ENCODE peak calls at places on chromosomes 7 and 10, in nine cellular contexts. One of them, this sample, is unnamed.

GRCh38 chr7:32611700-32612099 is 116.4 kb downstream of the AVL9 start:
- DNase-seq in Daoy: no peak
- DNase-seq in heart left ventricle: no peak
- DNase-seq in sigmoid colon: no peak
- DNase-seq in NCI-H2081: no peak
- DNase-seq in A549: no peak
- DNase-seq in thyroid gland: no peak
- DNase-seq in T follicular helper cell: no peak
- DNase-seq in stimulated activated CD4-positive, alpha-beta T cell treated with anti-CD3 and anti-CD28 coated beads, Interleukin-4, amount 100 ng/mL, for 24 hours: no peak
- DNase-seq in this sample: no peak

GRCh38 chr7:124856299-124856888 is 73.2 kb downstream of the POT1 start:
- DNase-seq in Daoy: peak
- DNase-seq in heart left ventricle: no peak
- DNase-seq in sigmoid colon: no peak
- DNase-seq in NCI-H2081: peak
- DNase-seq in A549: peak
- DNase-seq in thyroid gland: no peak
- DNase-seq in T follicular helper cell: no peak
- DNase-seq in stimulated activated CD4-positive, alpha-beta T cell treated with anti-CD3 and anti-CD28 coated beads, Interleukin-4, amount 100 ng/mL, for 24 hours: no peak
- DNase-seq in this sample: peak

GRCh38 chr7:34463830-34464229 is 194.2 kb upstream of the NPSR1 start:
- DNase-seq in Daoy: peak
- DNase-seq in heart left ventricle: no peak
- DNase-seq in sigmoid colon: no peak
- DNase-seq in NCI-H2081: no peak
- DNase-seq in A549: peak
- DNase-seq in thyroid gland: no peak
- DNase-seq in T follicular helper cell: no peak
- DNase-seq in stimulated activated CD4-positive, alpha-beta T cell treated with anti-CD3 and anti-CD28 coated beads, Interleukin-4, amount 100 ng/mL, for 24 hours: no peak
- DNase-seq in this sample: no peak

GRCh38 chr7:28102778-28103177 is 77.8 kb downstream of the JAZF1 start:
- DNase-seq in Daoy: peak
- DNase-seq in heart left ventricle: no peak
- DNase-seq in sigmoid colon: peak
- DNase-seq in NCI-H2081: no peak
- DNase-seq in A549: peak
- DNase-seq in thyroid gland: peak
- DNase-seq in T follicular helper cell: no peak
- DNase-seq in stimulated activated CD4-positive, alpha-beta T cell treated with anti-CD3 and anti-CD28 coated beads, Interleukin-4, amount 100 ng/mL, for 24 hours: no peak
- DNase-seq in this sample: no peak

GRCh38 chr7:135964254-135964653 is 12.9 kb downstream of the MTPN start:
- DNase-seq in Daoy: peak
- DNase-seq in heart left ventricle: no peak
- DNase-seq in sigmoid colon: no peak
- DNase-seq in NCI-H2081: no peak
- DNase-seq in A549: no peak
- DNase-seq in thyroid gland: no peak
- DNase-seq in T follicular helper cell: no peak
- DNase-seq in stimulated activated CD4-positive, alpha-beta T cell treated with anti-CD3 and anti-CD28 coated beads, Interleukin-4, amount 100 ng/mL, for 24 hours: no peak
- DNase-seq in this sample: no peak

GRCh38 chr10:5369362-5370158 is 4.8 kb downstream of the UCN3 start:
- DNase-seq in Daoy: no peak
- DNase-seq in heart left ventricle: no peak
- DNase-seq in sigmoid colon: no peak
- DNase-seq in NCI-H2081: no peak
- DNase-seq in A549: no peak
- DNase-seq in thyroid gland: no peak
- DNase-seq in T follicular helper cell: no peak
- DNase-seq in stimulated activated CD4-positive, alpha-beta T cell treated with anti-CD3 and anti-CD28 coated beads, Interleukin-4, amount 100 ng/mL, for 24 hours: no peak
- DNase-seq in this sample: no peak

GRCh38 chr10:116631871-116632295 is 11.1 kb downstream of the PNLIPRP2 start:
- DNase-seq in Daoy: no peak
- DNase-seq in heart left ventricle: no peak
- DNase-seq in sigmoid colon: no peak
- DNase-seq in NCI-H2081: no peak
- DNase-seq in A549: no peak
- DNase-seq in thyroid gland: no peak
- DNase-seq in T follicular helper cell: no peak
- DNase-seq in stimulated activated CD4-positive, alpha-beta T cell treated with anti-CD3 and anti-CD28 coated beads, Interleukin-4, amount 100 ng/mL, for 24 hours: no peak
- DNase-seq in this sample: no peak

GRCh38 chr10:44882146-44882720 is 28.9 kb upstream of the TMEM72 start:
- DNase-seq in Daoy: no peak
- DNase-seq in heart left ventricle: no peak
- DNase-seq in sigmoid colon: no peak
- DNase-seq in NCI-H2081: no peak
- DNase-seq in A549: no peak
- DNase-seq in thyroid gland: peak
- DNase-seq in T follicular helper cell: no peak
- DNase-seq in stimulated activated CD4-positive, alpha-beta T cell treated with anti-CD3 and anti-CD28 coated beads, Interleukin-4, amount 100 ng/mL, for 24 hours: no peak
- DNase-seq in this sample: no peak

GRCh38 chr7:140982508-140982907 is 32.2 kb downstream of the MRPS33 start:
- DNase-seq in Daoy: no peak
- DNase-seq in heart left ventricle: no peak
- DNase-seq in sigmoid colon: no peak
- DNase-seq in NCI-H2081: no peak
- DNase-seq in A549: no peak
- DNase-seq in thyroid gland: no peak
- DNase-seq in T follicular helper cell: no peak
- DNase-seq in stimulated activated CD4-positive, alpha-beta T cell treated with anti-CD3 and anti-CD28 coated beads, Interleukin-4, amount 100 ng/mL, for 24 hours: no peak
- DNase-seq in this sample: no peak

GRCh38 chr7:33420311-33420710 is 290.9 kb downstream of the BBS9 start:
- DNase-seq in Daoy: no peak
- DNase-seq in heart left ventricle: no peak
- DNase-seq in sigmoid colon: no peak
- DNase-seq in NCI-H2081: no peak
- DNase-seq in A549: no peak
- DNase-seq in thyroid gland: no peak
- DNase-seq in T follicular helper cell: no peak
- DNase-seq in stimulated activated CD4-positive, alpha-beta T cell treated with anti-CD3 and anti-CD28 coated beads, Interleukin-4, amount 100 ng/mL, for 24 hours: no peak
- DNase-seq in this sample: no peak

GRCh38 chr7:130272456-130273080 is 5.9 kb downstream of the CPA2 start:
- DNase-seq in Daoy: no peak
- DNase-seq in heart left ventricle: peak
- DNase-seq in sigmoid colon: no peak
- DNase-seq in NCI-H2081: peak
- DNase-seq in A549: no peak
- DNase-seq in thyroid gland: no peak
- DNase-seq in T follicular helper cell: no peak
- DNase-seq in stimulated activated CD4-positive, alpha-beta T cell treated with anti-CD3 and anti-CD28 coated beads, Interleukin-4, amount 100 ng/mL, for 24 hours: no peak
- DNase-seq in this sample: no peak

GRCh38 chr10:124076334-124076733 is 17.1 kb downstream of the CHST15 start:
- DNase-seq in Daoy: peak
- DNase-seq in heart left ventricle: no peak
- DNase-seq in sigmoid colon: no peak
- DNase-seq in NCI-H2081: no peak
- DNase-seq in A549: no peak
- DNase-seq in thyroid gland: no peak
- DNase-seq in T follicular helper cell: no peak
- DNase-seq in stimulated activated CD4-positive, alpha-beta T cell treated with anti-CD3 and anti-CD28 coated beads, Interleukin-4, amount 100 ng/mL, for 24 hours: no peak
- DNase-seq in this sample: no peak

GRCh38 chr10:29392376-29393021 is 103.6 kb downstream of the LYZL1 start:
- DNase-seq in Daoy: peak
- DNase-seq in heart left ventricle: no peak
- DNase-seq in sigmoid colon: no peak
- DNase-seq in NCI-H2081: peak
- DNase-seq in A549: peak
- DNase-seq in thyroid gland: peak
- DNase-seq in T follicular helper cell: no peak
- DNase-seq in stimulated activated CD4-positive, alpha-beta T cell treated with anti-CD3 and anti-CD28 coated beads, Interleukin-4, amount 100 ng/mL, for 24 hours: peak
- DNase-seq in this sample: peak

GRCh38 chr7:5477723-5478531 is 54.3 kb upstream of the TNRC18 start:
- DNase-seq in Daoy: no peak
- DNase-seq in heart left ventricle: no peak
- DNase-seq in sigmoid colon: no peak
- DNase-seq in NCI-H2081: no peak
- DNase-seq in A549: no peak
- DNase-seq in thyroid gland: peak
- DNase-seq in T follicular helper cell: no peak
- DNase-seq in stimulated activated CD4-positive, alpha-beta T cell treated with anti-CD3 and anti-CD28 coated beads, Interleukin-4, amount 100 ng/mL, for 24 hours: no peak
- DNase-seq in this sample: peak

GRCh38 chr10:13670311-13670710 is 83.5 kb downstream of the PRPF18 start:
- DNase-seq in Daoy: no peak
- DNase-seq in heart left ventricle: peak
- DNase-seq in sigmoid colon: peak
- DNase-seq in NCI-H2081: no peak
- DNase-seq in A549: no peak
- DNase-seq in thyroid gland: no peak
- DNase-seq in T follicular helper cell: no peak
- DNase-seq in stimulated activated CD4-positive, alpha-beta T cell treated with anti-CD3 and anti-CD28 coated beads, Interleukin-4, amount 100 ng/mL, for 24 hours: no peak
- DNase-seq in this sample: peak

GRCh38 chr7:31744294-31744874 is 57.4 kb downstream of the PPP1R17 start:
- DNase-seq in Daoy: peak
- DNase-seq in heart left ventricle: peak
- DNase-seq in sigmoid colon: peak
- DNase-seq in NCI-H2081: peak
- DNase-seq in A549: peak
- DNase-seq in thyroid gland: peak
- DNase-seq in T follicular helper cell: no peak
- DNase-seq in stimulated activated CD4-positive, alpha-beta T cell treated with anti-CD3 and anti-CD28 coated beads, Interleukin-4, amount 100 ng/mL, for 24 hours: peak
- DNase-seq in this sample: peak

GRCh38 chr7:116324582-116324981 is 114.2 kb downstream of the TES start:
- DNase-seq in Daoy: no peak
- DNase-seq in heart left ventricle: no peak
- DNase-seq in sigmoid colon: no peak
- DNase-seq in NCI-H2081: no peak
- DNase-seq in A549: no peak
- DNase-seq in thyroid gland: no peak
- DNase-seq in T follicular helper cell: no peak
- DNase-seq in stimulated activated CD4-positive, alpha-beta T cell treated with anti-CD3 and anti-CD28 coated beads, Interleukin-4, amount 100 ng/mL, for 24 hours: no peak
- DNase-seq in this sample: no peak

GRCh38 chr10:119483001-119483400 is 59.5 kb downstream of the RGS10 start:
- DNase-seq in Daoy: no peak
- DNase-seq in heart left ventricle: no peak
- DNase-seq in sigmoid colon: no peak
- DNase-seq in NCI-H2081: no peak
- DNase-seq in A549: no peak
- DNase-seq in thyroid gland: no peak
- DNase-seq in T follicular helper cell: no peak
- DNase-seq in stimulated activated CD4-positive, alpha-beta T cell treated with anti-CD3 and anti-CD28 coated beads, Interleukin-4, amount 100 ng/mL, for 24 hours: no peak
- DNase-seq in this sample: no peak

GRCh38 chr7:106326594-106327537 is 42.1 kb upstream of the NAMPT start:
- DNase-seq in Daoy: no peak
- DNase-seq in heart left ventricle: no peak
- DNase-seq in sigmoid colon: no peak
- DNase-seq in NCI-H2081: no peak
- DNase-seq in A549: no peak
- DNase-seq in thyroid gland: no peak
- DNase-seq in T follicular helper cell: no peak
- DNase-seq in stimulated activated CD4-positive, alpha-beta T cell treated with anti-CD3 and anti-CD28 coated beads, Interleukin-4, amount 100 ng/mL, for 24 hours: no peak
- DNase-seq in this sample: no peak

GRCh38 chr10:124092270-124093075 is 925 bp downstream of the CHST15 start:
- DNase-seq in Daoy: peak
- DNase-seq in heart left ventricle: peak
- DNase-seq in sigmoid colon: peak
- DNase-seq in NCI-H2081: no peak
- DNase-seq in A549: peak
- DNase-seq in thyroid gland: peak
- DNase-seq in T follicular helper cell: no peak
- DNase-seq in stimulated activated CD4-positive, alpha-beta T cell treated with anti-CD3 and anti-CD28 coated beads, Interleukin-4, amount 100 ng/mL, for 24 hours: peak
- DNase-seq in this sample: peak

GRCh38 chr7:23220690-23221305 is 25.8 kb upstream of the GPNMB start:
- DNase-seq in Daoy: no peak
- DNase-seq in heart left ventricle: no peak
- DNase-seq in sigmoid colon: no peak
- DNase-seq in NCI-H2081: no peak
- DNase-seq in A549: no peak
- DNase-seq in thyroid gland: no peak
- DNase-seq in T follicular helper cell: no peak
- DNase-seq in stimulated activated CD4-positive, alpha-beta T cell treated with anti-CD3 and anti-CD28 coated beads, Interleukin-4, amount 100 ng/mL, for 24 hours: no peak
- DNase-seq in this sample: no peak

GRCh38 chr10:78627254-78627795 is 441.4 kb upstream of the ZMIZ1 start:
- DNase-seq in Daoy: no peak
- DNase-seq in heart left ventricle: no peak
- DNase-seq in sigmoid colon: no peak
- DNase-seq in NCI-H2081: no peak
- DNase-seq in A549: no peak
- DNase-seq in thyroid gland: no peak
- DNase-seq in T follicular helper cell: no peak
- DNase-seq in stimulated activated CD4-positive, alpha-beta T cell treated with anti-CD3 and anti-CD28 coated beads, Interleukin-4, amount 100 ng/mL, for 24 hours: no peak
- DNase-seq in this sample: no peak

GRCh38 chr7:31663072-31663471 is 23.9 kb upstream of the PPP1R17 start:
- DNase-seq in Daoy: peak
- DNase-seq in heart left ventricle: no peak
- DNase-seq in sigmoid colon: no peak
- DNase-seq in NCI-H2081: no peak
- DNase-seq in A549: peak
- DNase-seq in thyroid gland: no peak
- DNase-seq in T follicular helper cell: no peak
- DNase-seq in stimulated activated CD4-positive, alpha-beta T cell treated with anti-CD3 and anti-CD28 coated beads, Interleukin-4, amount 100 ng/mL, for 24 hours: no peak
- DNase-seq in this sample: no peak

GRCh38 chr7:101838837-101839483 is 21.5 kb downstream of the CUX1 start:
- DNase-seq in Daoy: no peak
- DNase-seq in heart left ventricle: no peak
- DNase-seq in sigmoid colon: peak
- DNase-seq in NCI-H2081: no peak
- DNase-seq in A549: no peak
- DNase-seq in thyroid gland: no peak
- DNase-seq in T follicular helper cell: no peak
- DNase-seq in stimulated activated CD4-positive, alpha-beta T cell treated with anti-CD3 and anti-CD28 coated beads, Interleukin-4, amount 100 ng/mL, for 24 hours: no peak
- DNase-seq in this sample: no peak

GRCh38 chr7:131231381-131232220 is 96.1 kb upstream of the MKLN1 start:
- DNase-seq in Daoy: peak
- DNase-seq in heart left ventricle: peak
- DNase-seq in sigmoid colon: peak
- DNase-seq in NCI-H2081: no peak
- DNase-seq in A549: peak
- DNase-seq in thyroid gland: no peak
- DNase-seq in T follicular helper cell: peak
- DNase-seq in stimulated activated CD4-positive, alpha-beta T cell treated with anti-CD3 and anti-CD28 coated beads, Interleukin-4, amount 100 ng/mL, for 24 hours: peak
- DNase-seq in this sample: peak

GRCh38 chr10:32384185-32384584 is 37.2 kb upstream of the EPC1 start:
- DNase-seq in Daoy: no peak
- DNase-seq in heart left ventricle: no peak
- DNase-seq in sigmoid colon: no peak
- DNase-seq in NCI-H2081: no peak
- DNase-seq in A549: no peak
- DNase-seq in thyroid gland: no peak
- DNase-seq in T follicular helper cell: no peak
- DNase-seq in stimulated activated CD4-positive, alpha-beta T cell treated with anti-CD3 and anti-CD28 coated beads, Interleukin-4, amount 100 ng/mL, for 24 hours: no peak
- DNase-seq in this sample: no peak

GRCh38 chr7:128322040-128322643 is 21.6 kb downstream of the RBM28 start:
- DNase-seq in Daoy: peak
- DNase-seq in heart left ventricle: no peak
- DNase-seq in sigmoid colon: no peak
- DNase-seq in NCI-H2081: peak
- DNase-seq in A549: peak
- DNase-seq in thyroid gland: no peak
- DNase-seq in T follicular helper cell: no peak
- DNase-seq in stimulated activated CD4-positive, alpha-beta T cell treated with anti-CD3 and anti-CD28 coated beads, Interleukin-4, amount 100 ng/mL, for 24 hours: no peak
- DNase-seq in this sample: peak

GRCh38 chr7:124032369-124033092 is at the start of gene TMEM229A:
- DNase-seq in Daoy: peak
- DNase-seq in heart left ventricle: peak
- DNase-seq in sigmoid colon: peak
- DNase-seq in NCI-H2081: peak
- DNase-seq in A549: peak
- DNase-seq in thyroid gland: peak
- DNase-seq in T follicular helper cell: no peak
- DNase-seq in stimulated activated CD4-positive, alpha-beta T cell treated with anti-CD3 and anti-CD28 coated beads, Interleukin-4, amount 100 ng/mL, for 24 hours: no peak
- DNase-seq in this sample: peak

GRCh38 chr7:38550881-38551280 is 80.3 kb downstream of the AMPH start:
- DNase-seq in Daoy: no peak
- DNase-seq in heart left ventricle: no peak
- DNase-seq in sigmoid colon: no peak
- DNase-seq in NCI-H2081: no peak
- DNase-seq in A549: no peak
- DNase-seq in thyroid gland: no peak
- DNase-seq in T follicular helper cell: no peak
- DNase-seq in stimulated activated CD4-positive, alpha-beta T cell treated with anti-CD3 and anti-CD28 coated beads, Interleukin-4, amount 100 ng/mL, for 24 hours: no peak
- DNase-seq in this sample: no peak

GRCh38 chr7:151632750-151633515 is 113.2 kb upstream of the RHEB start:
- DNase-seq in Daoy: no peak
- DNase-seq in heart left ventricle: peak
- DNase-seq in sigmoid colon: peak
- DNase-seq in NCI-H2081: no peak
- DNase-seq in A549: no peak
- DNase-seq in thyroid gland: peak
- DNase-seq in T follicular helper cell: peak
- DNase-seq in stimulated activated CD4-positive, alpha-beta T cell treated with anti-CD3 and anti-CD28 coated beads, Interleukin-4, amount 100 ng/mL, for 24 hours: peak
- DNase-seq in this sample: peak

GRCh38 chr7:32347244-32347828 is 142.8 kb downstream of the LSM5 start:
- DNase-seq in Daoy: peak
- DNase-seq in heart left ventricle: no peak
- DNase-seq in sigmoid colon: no peak
- DNase-seq in NCI-H2081: no peak
- DNase-seq in A549: peak
- DNase-seq in thyroid gland: no peak
- DNase-seq in T follicular helper cell: no peak
- DNase-seq in stimulated activated CD4-positive, alpha-beta T cell treated with anti-CD3 and anti-CD28 coated beads, Interleukin-4, amount 100 ng/mL, for 24 hours: peak
- DNase-seq in this sample: peak